ENCODE peak calls at places on chromosomes 2 and 18, in six cellular contexts. L, G, Q, C, Z and S are unnamed samples.
A peak's percentile ranks its signal among the peaks of the same experiment; 100 is the strongest.

GRCh38 chr2:161373939-161374338 is 42.2 kb upstream of the TBR1 start:
- DNase-seq in L (no peak), G (no peak), Q (no peak), C (no peak), Z (no peak), S (no peak)

GRCh38 chr2:158953926-158954763 is 14.3 kb upstream of the TANC1 start:
- DNase-seq in L (no peak), G (no peak), Q (no peak), C (peak; percentile 59), Z (no peak), S (no peak)

GRCh38 chr2:134386321-134386720 is 132.4 kb downstream of the MGAT5 start:
- DNase-seq in L (no peak), G (no peak), Q (no peak), C (no peak), Z (no peak), S (no peak)

GRCh38 chr18:32695534-32695933 is 77.3 kb downstream of the KLHL14 start:
- DNase-seq in L (no peak), G (no peak), Q (no peak), C (no peak), Z (no peak), S (no peak)

GRCh38 chr18:57223160-57223870 is 76.4 kb downstream of the BOD1L2 start:
- DNase-seq in L (no peak), G (no peak), Q (no peak), C (no peak), Z (no peak), S (no peak)

GRCh38 chr2:205130111-205130829 is 552.0 kb upstream of the NRP2 start:
- DNase-seq in L (no peak), G (no peak), Q (no peak), C (no peak), Z (no peak), S (no peak)

GRCh38 chr2:10497797-10498251 is 49.7 kb upstream of the ODC1 start:
- DNase-seq in L (no peak), G (no peak), Q (peak; percentile 39), C (peak; percentile 70), Z (peak; percentile 32), S (no peak)

GRCh38 chr2:86029873-86030272 is 75.8 kb downstream of the POLR1A start:
- DNase-seq in L (no peak), G (no peak), Q (no peak), C (no peak), Z (no peak), S (no peak)

GRCh38 chr18:25726278-25726677 is 364.1 kb downstream of the SS18 start:
- DNase-seq in L (peak; percentile 8), G (no peak), Q (no peak), C (no peak), Z (no peak), S (no peak)

GRCh38 chr2:11018651-11019185 is 107.0 kb downstream of the KCNF1 start:
- DNase-seq in L (no peak), G (no peak), Q (no peak), C (no peak), Z (no peak), S (no peak)

GRCh38 chr2:112181571-112182290 is 43.5 kb downstream of the FBLN7 start:
- DNase-seq in L (no peak), G (no peak), Q (peak; percentile 58), C (no peak), Z (no peak), S (peak; percentile 43)

GRCh38 chr2:240356700-240357640 is 78.5 kb upstream of the GPC1 start:
- DNase-seq in L (no peak), G (no peak), Q (no peak), C (no peak), Z (no peak), S (no peak)

GRCh38 chr2:156630579-156631337 is 194.6 kb downstream of the GPD2 start:
- DNase-seq in L (no peak), G (no peak), Q (no peak), C (no peak), Z (no peak), S (no peak)

GRCh38 chr2:28616618-28617017 is 120.8 kb downstream of the PLB1 start:
- DNase-seq in L (no peak), G (no peak), Q (no peak), C (no peak), Z (no peak), S (no peak)

GRCh38 chr2:160229591-160229990 is 29.5 kb upstream of the ITGB6 start:
- DNase-seq in L (no peak), G (no peak), Q (no peak), C (no peak), Z (no peak), S (no peak)

GRCh38 chr2:143480586-143481230 is 351.5 kb downstream of the ARHGAP15 start:
- DNase-seq in L (no peak), G (no peak), Q (no peak), C (no peak), Z (no peak), S (no peak)

GRCh38 chr18:68104036-68104435 is 587.5 kb upstream of the DSEL start:
- DNase-seq in L (no peak), G (no peak), Q (no peak), C (no peak), Z (no peak), S (no peak)

GRCh38 chr2:179059026-179059680 is 9.2 kb upstream of the CCDC141 start:
- DNase-seq in L (no peak), G (no peak), Q (no peak), C (no peak), Z (peak; percentile 39), S (no peak)

GRCh38 chr18:69830189-69830588 is 117.5 kb downstream of the CD226 start:
- DNase-seq in L (no peak), G (no peak), Q (no peak), C (no peak), Z (no peak), S (no peak)

GRCh38 chr18:42274488-42275137 is 319.6 kb downstream of the PIK3C3 start:
- DNase-seq in L (no peak), G (no peak), Q (no peak), C (no peak), Z (peak; percentile 25), S (no peak)

GRCh38 chr2:101132202-101132601 is 19.0 kb downstream of the TBC1D8 start:
- DNase-seq in L (no peak), G (no peak), Q (no peak), C (no peak), Z (no peak), S (no peak)

GRCh38 chr18:75915941-75916640 is 488.6 kb upstream of the SMIM21 start:
- DNase-seq in L (no peak), G (peak; percentile 25), Q (no peak), C (no peak), Z (no peak), S (no peak)

GRCh38 chr2:205563646-205564045 is 118.7 kb upstream of the NRP2 start:
- DNase-seq in L (no peak), G (no peak), Q (no peak), C (peak; percentile 66), Z (peak; percentile 18), S (no peak)

GRCh38 chr18:13137041-13137938 is 81.3 kb upstream of the LDLRAD4 start:
- DNase-seq in L (no peak), G (peak; percentile 52), Q (peak; percentile 18), C (peak; percentile 54), Z (peak; percentile 74), S (peak; percentile 26)

GRCh38 chr2:181764095-181764963 is 84.0 kb upstream of the NEUROD1 start:
- DNase-seq in L (no peak), G (no peak), Q (no peak), C (no peak), Z (no peak), S (no peak)

GRCh38 chr18:64244571-64244970 is 95.7 kb upstream of the LINC00305 start:
- DNase-seq in L (no peak), G (no peak), Q (no peak), C (no peak), Z (no peak), S (no peak)

GRCh38 chr2:238845583-238846480 is 2.1 kb upstream of the TWIST2 start:
- DNase-seq in L (no peak), G (no peak), Q (no peak), C (no peak), Z (no peak), S (no peak)

GRCh38 chr2:213265679-213266078 is 18.6 kb upstream of the SPAG16 start:
- DNase-seq in L (no peak), G (no peak), Q (no peak), C (no peak), Z (no peak), S (no peak)

GRCh38 chr2:131035112-131035825 is 58.0 kb downstream of the FAM168B start:
- DNase-seq in L (no peak), G (no peak), Q (no peak), C (no peak), Z (no peak), S (no peak)

GRCh38 chr18:47832348-47832747 is 98.1 kb downstream of the SMAD2 start:
- DNase-seq in L (no peak), G (no peak), Q (no peak), C (no peak), Z (no peak), S (no peak)

GRCh38 chr2:125167820-125168219 is 1142.7 kb downstream of the CNTNAP5 start:
- DNase-seq in L (peak; percentile 23), G (no peak), Q (no peak), C (no peak), Z (no peak), S (no peak)

GRCh38 chr2:38960609-38961320 is 71.1 kb downstream of the ARHGEF33 start:
- DNase-seq in L (no peak), G (no peak), Q (no peak), C (no peak), Z (no peak), S (no peak)

GRCh38 chr18:37254256-37254880 is 311.2 kb downstream of the CELF4 start:
- DNase-seq in L (no peak), G (no peak), Q (no peak), C (no peak), Z (no peak), S (no peak)

GRCh38 chr2:105802587-105802986 is 57.9 kb downstream of the NCK2 start:
- DNase-seq in L (no peak), G (no peak), Q (peak; percentile 65), C (peak; percentile 66), Z (peak; percentile 47), S (peak; percentile 52)

GRCh38 chr2:70678576-70679143 is 89.3 kb downstream of the ADD2 start:
- DNase-seq in L (no peak), G (no peak), Q (no peak), C (no peak), Z (no peak), S (no peak)

GRCh38 chr2:165141601-165142000 is 62.2 kb downstream of the SCN3A start:
- DNase-seq in L (no peak), G (no peak), Q (no peak), C (no peak), Z (no peak), S (no peak)

GRCh38 chr2:216888907-216889622 is 29.2 kb upstream of the TNP1 start:
- DNase-seq in L (no peak), G (no peak), Q (no peak), C (no peak), Z (no peak), S (no peak)

GRCh38 chr2:71743995-71744675 is 290.8 kb downstream of the DYSF start:
- DNase-seq in L (no peak), G (no peak), Q (no peak), C (no peak), Z (no peak), S (no peak)